ENCODE peak calls at places on chromosomes 3 and 15, in four cellular contexts. A, S, N and D are unnamed samples.

GRCh38 chr3:68876112-68876713 is 56.1 kb downstream of the TAFA4 start:
- DNase-seq in A (peak; percentile 82), S (peak; percentile 67), N (no peak), D (no peak)

GRCh38 chr3:66380200-66380932 is 120.5 kb downstream of the LRIG1 start:
- DNase-seq in A (no peak), S (no peak), N (peak; percentile 39), D (no peak)

GRCh38 chr15:37072181-37072580 is 28.2 kb downstream of the MEIS2 start:
- DNase-seq in A (peak; percentile 65), S (no peak), N (no peak), D (no peak)

GRCh38 chr3:55879901-55880331 is 392.8 kb upstream of the WNT5A start:
- DNase-seq in A (peak; percentile 9), S (no peak), N (no peak), D (no peak)

GRCh38 chr3:124263168-124263567 is 271.2 kb upstream of the ROPN1 start:
- DNase-seq in A (peak; percentile 92), S (no peak), N (no peak), D (no peak)

GRCh38 chr3:160885791-160886286 is 129.8 kb downstream of the PPM1L start:
- DNase-seq in A (peak; percentile 88), S (peak; percentile 59), N (peak; percentile 79), D (no peak)

GRCh38 chr3:132354916-132355702 is 37.9 kb downstream of the ACP3 start:
- DNase-seq in A (no peak), S (no peak), N (no peak), D (no peak)

GRCh38 chr3:44439499-44440295 is 37.8 kb downstream of the ZNF445 start:
- DNase-seq in A (peak; percentile 99), S (no peak), N (no peak), D (no peak)

GRCh38 chr3:170809975-170810357 is 60.0 kb downstream of the RPL22L1 start:
- DNase-seq in A (peak; percentile 37), S (no peak), N (no peak), D (no peak)

GRCh38 chr15:95497681-95498080 is 832.8 kb upstream of the NR2F2 start:
- DNase-seq in A (no peak), S (no peak), N (no peak), D (no peak)

GRCh38 chr3:184910664-184911063 is 98.7 kb downstream of the VPS8 start:
- DNase-seq in A (no peak), S (no peak), N (no peak), D (no peak)

GRCh38 chr15:85086855-85087254 is 105.2 kb downstream of the PDE8A start:
- DNase-seq in A (no peak), S (no peak), N (no peak), D (no peak)

GRCh38 chr3:112446343-112446742 is 52.9 kb downstream of the BTLA start:
- DNase-seq in A (peak; percentile 91), S (peak; percentile 26), N (no peak), D (no peak)

GRCh38 chr3:98814799-98815450 is 51.8 kb downstream of the ST3GAL6 start:
- DNase-seq in A (peak; percentile 73), S (no peak), N (no peak), D (no peak)

GRCh38 chr3:115113367-115113766 is 33.7 kb downstream of the ZBTB20 start:
- DNase-seq in A (peak; percentile 80), S (peak; percentile 4), N (no peak), D (no peak)

GRCh38 chr15:68557469-68558317 is 21.1 kb upstream of the CORO2B start:
- DNase-seq in A (no peak), S (no peak), N (peak; percentile 44), D (no peak)

GRCh38 chr3:24259901-24260512 is 234.6 kb downstream of the THRB start:
- DNase-seq in A (peak; percentile 71), S (no peak), N (no peak), D (no peak)

GRCh38 chr3:167862104-167862785 is 126.7 kb downstream of the SERPINI1 start:
- DNase-seq in A (no peak), S (no peak), N (no peak), D (no peak)

GRCh38 chr15:27238209-27238608 is 267.2 kb downstream of the GABRG3 start:
- DNase-seq in A (no peak), S (peak; percentile 50), N (peak; percentile 87), D (no peak)

GRCh38 chr3:25863560-25863959 is 73.7 kb downstream of the OXSM start:
- DNase-seq in A (no peak), S (peak; percentile 2), N (no peak), D (no peak)

GRCh38 chr3:159771865-159772611 is 216.6 kb upstream of the IL12A start:
- DNase-seq in A (no peak), S (no peak), N (no peak), D (no peak)

GRCh38 chr3:44106761-44107160 is 134.9 kb upstream of the TOPAZ1 start:
- DNase-seq in A (no peak), S (no peak), N (no peak), D (no peak)

GRCh38 chr3:119018690-119019463 is 15.8 kb downstream of the IGSF11 start:
- DNase-seq in A (no peak), S (no peak), N (no peak), D (no peak)

GRCh38 chr15:76996526-76997401 is 1.8 kb downstream of the PSTPIP1 start:
- DNase-seq in A (peak; percentile 57), S (no peak), N (no peak), D (no peak)

GRCh38 chr3:42839616-42840015 is 30.4 kb downstream of the ACKR2 start:
- DNase-seq in A (peak; percentile 76), S (peak; percentile 73), N (peak; percentile 72), D (peak; percentile 27)

GRCh38 chr3:171776839-171777607 is 33.3 kb downstream of the PLD1 start:
- DNase-seq in A (no peak), S (no peak), N (no peak), D (no peak)

GRCh38 chr3:13332158-13332557 is 88.0 kb downstream of the NUP210 start:
- DNase-seq in A (no peak), S (no peak), N (no peak), D (no peak)

GRCh38 chr3:170007031-170007663 is 30.6 kb upstream of the GPR160 start:
- DNase-seq in A (peak; percentile 92), S (no peak), N (no peak), D (no peak)

DNA sequence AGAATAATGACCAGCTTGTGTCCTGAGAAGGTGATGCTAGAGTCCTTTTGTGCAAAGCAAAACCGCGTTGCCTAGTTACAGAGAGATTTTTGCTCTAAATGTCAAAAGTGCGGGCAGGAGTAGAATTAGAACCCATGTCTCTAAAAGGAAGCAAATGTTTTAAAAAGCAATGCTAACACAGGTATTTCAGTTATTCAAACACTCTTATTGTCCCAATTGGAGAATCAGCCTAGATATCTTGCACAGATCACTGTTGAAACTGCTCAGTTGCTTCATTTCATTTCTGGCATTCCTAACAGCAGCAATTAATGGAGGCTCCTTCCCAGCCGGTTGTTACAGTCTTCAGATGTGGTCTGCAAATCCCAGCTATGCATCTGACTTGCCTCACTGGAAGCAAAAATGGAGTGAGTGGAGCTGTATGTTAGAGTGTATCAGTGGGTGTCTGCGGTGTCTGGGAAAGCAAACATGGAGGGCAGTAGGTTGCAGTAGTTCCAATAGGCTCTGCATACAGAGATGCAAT is 55.6 kb upstream of the SEMA6D start:
- DNase-seq in A (no peak), S (no peak), N (no peak), D (no peak)
- TF ChIP-seq CTCF in A (no peak), S (no peak), N (no peak), D (no peak)

DNA sequence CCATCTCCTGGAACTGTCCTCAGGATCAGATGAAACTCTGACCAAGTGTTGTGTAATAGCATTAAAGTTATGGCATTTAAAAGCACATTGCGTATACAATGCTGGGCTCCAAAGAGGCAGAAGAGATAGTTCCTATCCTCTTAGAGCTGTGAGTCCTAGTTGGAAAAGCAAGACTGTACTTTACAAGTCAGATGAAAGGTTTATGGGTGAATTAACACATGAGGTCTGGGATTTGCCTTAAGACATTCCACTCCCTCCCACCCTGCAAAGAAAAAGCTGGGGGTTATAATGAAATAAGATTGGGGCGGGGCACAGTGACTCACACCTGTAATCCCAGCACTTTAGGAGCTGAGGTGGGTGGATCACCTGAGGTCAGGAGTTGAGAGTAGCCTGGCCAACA is 35.6 kb downstream of the SNAPC5 start:
- DNase-seq in A (no peak), S (no peak), N (no peak), D (no peak)
- TF ChIP-seq CTCF in A (no peak), S (no peak), N (no peak), D (no peak)

GRCh38 chr3:15948403-15948802 is 150.6 kb upstream of the ANKRD28 start:
- DNase-seq in A (no peak), S (no peak), N (no peak), D (no peak)

GRCh38 chr3:15952543-15953175 is 154.9 kb upstream of the ANKRD28 start:
- DNase-seq in A (no peak), S (no peak), N (no peak), D (no peak)

GRCh38 chr3:15955968-15956367 is 158.2 kb upstream of the ANKRD28 start:
- DNase-seq in A (no peak), S (no peak), N (no peak), D (no peak)

GRCh38 chr3:15958692-15959433 is 161.1 kb upstream of the ANKRD28 start:
- DNase-seq in A (no peak), S (no peak), N (no peak), D (no peak)

GRCh38 chr3:15953841-15954240 is 156.1 kb upstream of the ANKRD28 start:
- DNase-seq in A (no peak), S (no peak), N (no peak), D (no peak)
- TF ChIP-seq CTCF in A (no peak), S (no peak), N (peak; percentile 54), D (no peak)

GRCh38 chr3:190120161-190121060 is at the start of gene P3H2:
- DNase-seq in A (peak; percentile 96), S (peak; percentile 95), N (peak; percentile 93), D (peak; percentile 57)

GRCh38 chr3:190119734-190120133 is 963 bp downstream of the P3H2 start:
- DNase-seq in A (no peak), S (no peak), N (no peak), D (no peak)

GRCh38 chr3:190124067-190124466 is 3.4 kb upstream of the P3H2 start:
- DNase-seq in A (no peak), S (no peak), N (no peak), D (no peak)

GRCh38 chr3:190122198-190122771 is 1.6 kb upstream of the P3H2 start:
- DNase-seq in A (peak; percentile 68), S (no peak), N (no peak), D (no peak)

DNA sequence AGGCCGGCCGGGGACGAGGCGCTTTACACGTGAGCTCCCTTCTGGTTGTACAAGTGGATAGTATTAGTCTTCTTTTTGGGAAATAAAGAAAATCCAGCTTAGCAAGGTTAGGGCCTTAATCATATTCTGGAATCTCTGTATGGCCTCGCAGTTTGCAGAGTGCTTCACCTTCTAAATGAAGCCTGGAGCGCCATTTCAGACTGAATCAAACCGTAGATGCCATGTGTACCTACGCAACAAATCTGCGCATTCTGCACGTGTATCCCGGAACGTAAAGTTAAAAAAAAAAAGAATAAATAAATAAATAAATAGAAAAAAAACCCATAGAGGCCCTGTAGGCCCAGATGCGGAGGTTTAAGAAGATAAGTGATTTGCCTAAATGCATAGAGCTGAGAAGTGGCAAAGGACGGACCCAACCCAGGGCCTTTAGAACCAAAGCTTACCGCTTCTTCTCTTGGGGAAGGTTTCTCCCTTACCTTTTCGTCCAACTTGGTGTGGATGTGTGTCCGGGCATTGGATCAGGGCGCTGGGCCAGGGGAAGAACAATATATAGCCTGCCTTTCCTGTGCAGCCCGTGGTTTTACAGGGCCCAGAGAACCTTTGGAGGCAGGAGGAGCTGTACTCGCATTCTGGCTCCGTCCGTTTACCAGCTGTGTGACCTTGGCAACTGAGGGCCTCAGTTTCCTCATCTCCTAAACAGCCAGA is 516 bp upstream of the P3H2 start:
- DNase-seq in A (no peak), S (no peak), N (no peak), D (no peak)
- TF ChIP-seq CTCF in A (no peak), S (peak; percentile 40), N (no peak), D (no peak)

GRCh38 chr3:31908391-31909097 is 72.5 kb downstream of the OSBPL10 start:
- DNase-seq in A (no peak), S (no peak), N (peak; percentile 63), D (no peak)
- TF ChIP-seq CTCF in A (no peak), S (no peak), N (peak; percentile 53), D (peak; percentile 3)